ENCODE peak calls at places on chromosomes 11 and 22, in seven cellular contexts. E is IMR-90, A is neuronal stem cell, X is H1, Y is H9, M is mesenchymal stem cell, P is trophoblast cell. O is an unnamed sample.

GRCh38 chr22:42848941-42849340 is 8.1 kb downstream of the ARFGAP3 start:
- DNase-seq in P (no peak), E (no peak), M (no peak), Y (no peak), X (no peak), A (no peak), O (no peak)

GRCh38 chr11:130999992-131000770 is 83.9 kb upstream of the SNX19 start:
- DNase-seq in E (peak), Y (no peak), X (no peak), M (peak), A (no peak), P (peak), O (peak)

GRCh38 chr22:20033045-20033706 is 12.3 kb downstream of the TANGO2 start:
- DNase-seq in M (no peak), A (no peak), P (no peak), Y (no peak), E (no peak), X (no peak), O (no peak)

GRCh38 chr11:114928260-114928870 is 250.0 kb downstream of the NXPE2 start:
- DNase-seq in X (no peak), M (no peak), E (no peak), A (no peak), P (no peak), Y (no peak), O (no peak)

GRCh38 chr11:116511684-116512083 is 261.1 kb downstream of the BUD13 start:
- DNase-seq in Y (no peak), P (no peak), E (no peak), M (no peak), A (no peak), X (peak), O (no peak)

GRCh38 chr11:76361365-76361764 is 19.6 kb downstream of the THAP12 start:
- DNase-seq in E (no peak), Y (no peak), M (no peak), P (no peak), A (no peak), X (no peak), O (no peak)

GRCh38 chr11:19225599-19225998 is 15.1 kb downstream of the E2F8 start:
- DNase-seq in A (no peak), M (no peak), X (no peak), P (no peak), E (no peak), Y (no peak), O (no peak)

GRCh38 chr11:117604349-117604995 is 192.5 kb downstream of the DSCAML1 start:
- DNase-seq in P (no peak), Y (no peak), M (peak), E (peak), A (no peak), X (no peak), O (no peak)

GRCh38 chr11:42407379-42407778 is 904.4 kb upstream of the API5 start:
- DNase-seq in P (no peak), X (peak), M (no peak), A (peak), E (no peak), Y (peak), O (peak)

GRCh38 chr22:35838849-35839646 is 121.4 kb downstream of the APOL5 start:
- DNase-seq in Y (no peak), E (peak), P (no peak), A (peak), M (peak), X (no peak), O (peak)

GRCh38 chr22:45537734-45538181 is 35.1 kb downstream of the FBLN1 start:
- DNase-seq in M (no peak), E (peak), A (no peak), P (no peak), Y (no peak), X (no peak), O (no peak)

GRCh38 chr11:80846979-80847378 is 1406.1 kb upstream of the TENM4 start:
- DNase-seq in E (no peak), Y (no peak), M (no peak), P (no peak), A (no peak), X (no peak), O (peak)

GRCh38 chr11:79150320-79150719 is 290.5 kb downstream of the TENM4 start:
- DNase-seq in M (no peak), P (no peak), E (no peak), X (no peak), Y (no peak), A (no peak), O (no peak)

GRCh38 chr22:40400173-40400572 is 29.8 kb downstream of the SGSM3 start:
- DNase-seq in X (no peak), E (no peak), P (no peak), M (no peak), A (no peak), Y (no peak), O (no peak)

GRCh38 chr11:46364056-46364455 is 16.8 kb downstream of the DGKZ start:
- DNase-seq in Y (no peak), X (no peak), E (no peak), P (no peak), A (no peak), M (no peak), O (no peak)
- H2BK120ac ChIP-seq in Y (no peak), X (no peak), E (no peak), P (no peak), A (no peak), M (no peak), O (no peak)

GRCh38 chr22:29476116-29476515 is 3.9 kb upstream of the NEFH start:
- DNase-seq in X (no peak), Y (no peak), P (no peak), M (no peak), E (no peak), A (no peak), O (no peak)

GRCh38 chr22:29473001-29473400 is 7.0 kb upstream of the NEFH start:
- DNase-seq in X (no peak), E (no peak), Y (no peak), P (no peak), A (no peak), M (no peak), O (no peak)

GRCh38 chr22:29478326-29479276 is 1.4 kb upstream of the NEFH start:
- DNase-seq in A (peak), P (no peak), X (peak), Y (peak), M (peak), E (no peak), O (peak)

GRCh38 chr22:29477919-29478318 is 2.1 kb upstream of the NEFH start:
- DNase-seq in A (no peak), P (no peak), M (no peak), Y (no peak), E (no peak), X (no peak), O (peak)

GRCh38 chr22:29475550-29475949 is 4.5 kb upstream of the NEFH start:
- DNase-seq in E (no peak), Y (no peak), A (no peak), X (no peak), M (no peak), P (no peak), O (no peak)
- H3K18ac ChIP-seq in E (no peak), Y (no peak), A (no peak), X (no peak), M (no peak), P (no peak), O (no peak)

GRCh38 chr11:65987336-65987735 is 14.6 kb downstream of the EIF1AD start:
- DNase-seq in X (no peak), A (no peak), Y (no peak), P (no peak), E (no peak), M (no peak), O (no peak)

GRCh38 chr11:65997286-65997685 is 4.7 kb downstream of the EIF1AD start:
- DNase-seq in Y (no peak), A (no peak), M (no peak), E (no peak), P (no peak), X (no peak), O (no peak)

GRCh38 chr11:65988791-65989592 is 13.0 kb downstream of the EIF1AD start:
- DNase-seq in P (peak), Y (peak), M (peak), X (peak), A (peak), E (peak), O (peak)

DNA sequence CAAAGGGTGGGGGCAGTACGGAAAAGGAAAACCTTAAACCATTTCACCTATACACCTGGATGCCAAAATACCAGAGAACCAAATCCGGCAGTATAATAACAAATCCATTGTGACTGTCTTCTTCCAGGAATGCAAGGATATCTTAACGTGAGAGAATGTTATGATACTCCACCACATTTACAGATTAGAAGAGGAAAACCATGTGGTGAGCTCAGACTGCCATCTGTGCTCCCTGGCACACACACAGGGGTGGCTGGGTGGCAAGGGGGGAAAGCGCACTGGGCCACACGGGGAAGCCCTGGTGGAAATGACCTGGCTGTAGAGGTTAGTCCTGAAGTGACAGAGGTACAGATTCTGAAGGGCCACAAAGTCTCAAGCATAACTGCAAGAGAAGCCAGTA is 9.9 kb downstream of the EIF1AD start:
- DNase-seq in X (no peak), A (no peak), P (no peak), M (no peak), Y (no peak), E (no peak), O (no peak)
- H2BK120ac ChIP-seq in X (no peak), A (no peak), P (no peak), M (no peak), Y (no peak), E (no peak), O (no peak)

GRCh38 chr11:70020336-70021214 is 57.5 kb upstream of the ANO1 start:
- DNase-seq in A (no peak), P (no peak), Y (no peak), E (peak), X (no peak), M (no peak), O (no peak)
- H3K18ac ChIP-seq in A (peak), P (no peak), Y (no peak), E (peak), X (no peak), M (no peak), O (no peak)

DNA sequence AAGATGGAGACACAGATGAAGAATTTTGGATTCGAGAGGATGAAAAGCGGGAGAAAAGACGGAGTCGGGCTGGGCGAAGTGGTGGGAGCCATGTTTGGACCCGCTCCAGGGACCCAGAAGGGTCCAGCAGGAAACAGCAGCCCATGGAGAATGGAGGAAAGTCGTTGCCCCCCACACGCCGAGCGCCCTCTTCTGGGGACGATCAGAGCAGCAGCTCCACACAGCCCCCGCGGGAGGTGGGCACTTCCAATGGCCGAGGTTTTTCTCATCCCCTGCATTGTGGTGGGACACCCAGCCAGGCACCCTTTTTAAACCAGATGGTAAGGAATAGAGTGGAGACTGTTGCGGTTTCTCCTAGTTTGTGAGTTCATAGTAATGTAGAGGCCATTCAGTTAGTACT is 22.8 kb upstream of the SLC25A18 start:
- DNase-seq in A (no peak), M (no peak), Y (peak), P (no peak), E (no peak), X (peak), O (peak)
- H2BK120ac ChIP-seq in A (no peak), M (no peak), Y (no peak), P (no peak), E (no peak), X (no peak), O (no peak)

GRCh38 chr11:2510626-2511402 is 66.0 kb downstream of the KCNQ1 start:
- DNase-seq in P (no peak), X (no peak), Y (no peak), E (no peak), A (no peak), M (no peak), O (no peak)
- H3K18ac ChIP-seq in P (no peak), X (no peak), Y (no peak), E (no peak), A (no peak), M (no peak), O (no peak)

GRCh38 chr11:64126796-64127195 is 39.1 kb downstream of the MACROD1 start:
- DNase-seq in E (no peak), P (no peak), M (no peak), Y (no peak), X (no peak), A (no peak), O (no peak)
- H2BK120ac ChIP-seq in E (peak), P (no peak), M (no peak), Y (no peak), X (no peak), A (no peak), O (no peak)

O was measured in mesendoderm.